ENCODE peak calls at places on chromosomes 16 and 17, in four cellular contexts. One of them, this sample, is unnamed.
A peak's percentile ranks its signal among the peaks of the same experiment; 100 is the strongest.

GRCh38 chr16:85888405-85889331 is 10.3 kb upstream of the IRF8 start:
- DNase-seq in GM12878: peak; percentile 89
- DNase-seq in endothelial cell of umbilical vein: peak; percentile 88
- DNase-seq in A549: peak; percentile 34
- DNase-seq in this sample: peak; percentile 93

GRCh38 chr16:2296662-2297505 is 29.0 kb upstream of the RNPS1 start:
- DNase-seq in endothelial cell of umbilical vein: peak; percentile 31
- DNase-seq in GM12878: no peak
- DNase-seq in A549: peak; percentile 22
- DNase-seq in this sample: peak; percentile 56

GRCh38 chr16:71226229-71227141 is 4.0 kb downstream of the HYDIN start:
- DNase-seq in GM12878: no peak
- DNase-seq in endothelial cell of umbilical vein: no peak
- DNase-seq in A549: no peak
- DNase-seq in this sample: no peak

GRCh38 chr17:69608114-69608513 is 193.6 kb downstream of the MAP2K6 start:
- DNase-seq in A549: no peak
- DNase-seq in GM12878: no peak
- DNase-seq in endothelial cell of umbilical vein: no peak
- DNase-seq in this sample: no peak

GRCh38 chr17:12887088-12887487 is 97.8 kb downstream of the ARHGAP44 start:
- DNase-seq in GM12878: no peak
- DNase-seq in endothelial cell of umbilical vein: no peak
- DNase-seq in A549: no peak
- DNase-seq in this sample: no peak

GRCh38 chr17:40364121-40364861 is at the start of gene GJD3:
- DNase-seq in GM12878: no peak
- DNase-seq in A549: no peak
- DNase-seq in endothelial cell of umbilical vein: no peak
- DNase-seq in this sample: no peak

GRCh38 chr16:89052824-89053724 is 40.6 kb upstream of the ACSF3 start:
- DNase-seq in GM12878: no peak
- DNase-seq in A549: peak; percentile 83
- DNase-seq in endothelial cell of umbilical vein: no peak
- DNase-seq in this sample: peak; percentile 98

GRCh38 chr16:3022208-3022696 is 1.5 kb downstream of the HCFC1R1 start:
- DNase-seq in A549: peak; percentile 84
- DNase-seq in endothelial cell of umbilical vein: peak; percentile 93
- DNase-seq in GM12878: no peak
- DNase-seq in this sample: peak; percentile 86

GRCh38 chr17:67514998-67515397 is 137.9 kb downstream of the PITPNC1 start:
- DNase-seq in endothelial cell of umbilical vein: no peak
- DNase-seq in GM12878: no peak
- DNase-seq in A549: no peak
- DNase-seq in this sample: no peak

GRCh38 chr16:54342966-54343365 is 56.4 kb upstream of the IRX3 start:
- DNase-seq in GM12878: no peak
- DNase-seq in A549: no peak
- DNase-seq in endothelial cell of umbilical vein: no peak
- DNase-seq in this sample: no peak

GRCh38 chr17:45976755-45977505 is 22.1 kb upstream of the STH start:
- DNase-seq in A549: no peak
- DNase-seq in GM12878: no peak
- DNase-seq in endothelial cell of umbilical vein: no peak
- DNase-seq in this sample: no peak

GRCh38 chr16:75432828-75433731 is at the start of gene CFDP1:
- DNase-seq in A549: peak; percentile 98
- DNase-seq in GM12878: peak; percentile 80
- DNase-seq in endothelial cell of umbilical vein: peak; percentile 94
- DNase-seq in this sample: peak; percentile 95

GRCh38 chr16:78005881-78006280 is 16.5 kb upstream of the CLEC3A start:
- DNase-seq in endothelial cell of umbilical vein: no peak
- DNase-seq in GM12878: no peak
- DNase-seq in A549: peak; percentile 7
- DNase-seq in this sample: peak; percentile 50

GRCh38 chr17:56834380-56835258 is 668 bp downstream of the DGKE start:
- DNase-seq in GM12878: peak; percentile 31
- DNase-seq in endothelial cell of umbilical vein: peak; percentile 51
- DNase-seq in A549: peak; percentile 43
- DNase-seq in this sample: peak; percentile 74

DNA sequence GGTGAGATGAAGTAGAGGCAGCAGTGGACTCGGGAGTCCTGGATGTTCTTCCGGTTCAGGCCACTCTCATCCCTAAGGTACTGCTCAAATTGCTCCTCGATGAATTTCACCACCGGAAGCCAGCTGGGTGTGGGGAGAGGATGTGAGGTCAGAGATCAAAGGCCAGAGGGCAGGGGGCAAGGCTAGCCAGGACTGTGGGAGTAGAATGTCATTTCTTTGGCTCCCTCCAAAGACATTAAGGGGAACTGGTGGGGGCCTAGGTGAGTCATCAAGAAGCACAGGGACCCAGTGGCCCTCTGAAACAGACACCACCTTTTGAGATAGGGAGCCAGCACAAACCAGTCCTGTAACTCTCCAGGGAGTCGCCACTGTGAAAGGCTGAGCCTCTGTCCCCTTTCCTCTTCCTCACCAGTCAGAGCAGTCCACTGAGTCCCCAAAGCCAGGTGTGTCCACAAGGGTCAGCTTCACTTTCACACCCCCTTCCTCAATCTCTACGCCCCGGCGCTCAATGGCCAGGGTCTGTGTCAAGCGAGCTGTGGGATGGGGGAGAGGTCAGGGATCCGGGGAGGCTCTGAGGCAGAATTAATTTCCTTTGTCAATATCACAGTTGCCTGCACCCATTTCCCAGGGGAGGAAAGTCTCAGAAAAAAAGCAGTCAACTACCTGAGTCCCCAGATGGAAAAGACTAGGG is 865 bp downstream of the SEPTIN1 start:
- DNase-seq in GM12878: no peak
- DNase-seq in endothelial cell of umbilical vein: no peak
- DNase-seq in A549: no peak
- DNase-seq in this sample: peak; percentile 77
- TF ChIP-seq CTCF in GM12878: no peak
- TF ChIP-seq CTCF in endothelial cell of umbilical vein: no peak
- TF ChIP-seq CTCF in A549: no peak
- TF ChIP-seq CTCF in this sample: no peak

DNA sequence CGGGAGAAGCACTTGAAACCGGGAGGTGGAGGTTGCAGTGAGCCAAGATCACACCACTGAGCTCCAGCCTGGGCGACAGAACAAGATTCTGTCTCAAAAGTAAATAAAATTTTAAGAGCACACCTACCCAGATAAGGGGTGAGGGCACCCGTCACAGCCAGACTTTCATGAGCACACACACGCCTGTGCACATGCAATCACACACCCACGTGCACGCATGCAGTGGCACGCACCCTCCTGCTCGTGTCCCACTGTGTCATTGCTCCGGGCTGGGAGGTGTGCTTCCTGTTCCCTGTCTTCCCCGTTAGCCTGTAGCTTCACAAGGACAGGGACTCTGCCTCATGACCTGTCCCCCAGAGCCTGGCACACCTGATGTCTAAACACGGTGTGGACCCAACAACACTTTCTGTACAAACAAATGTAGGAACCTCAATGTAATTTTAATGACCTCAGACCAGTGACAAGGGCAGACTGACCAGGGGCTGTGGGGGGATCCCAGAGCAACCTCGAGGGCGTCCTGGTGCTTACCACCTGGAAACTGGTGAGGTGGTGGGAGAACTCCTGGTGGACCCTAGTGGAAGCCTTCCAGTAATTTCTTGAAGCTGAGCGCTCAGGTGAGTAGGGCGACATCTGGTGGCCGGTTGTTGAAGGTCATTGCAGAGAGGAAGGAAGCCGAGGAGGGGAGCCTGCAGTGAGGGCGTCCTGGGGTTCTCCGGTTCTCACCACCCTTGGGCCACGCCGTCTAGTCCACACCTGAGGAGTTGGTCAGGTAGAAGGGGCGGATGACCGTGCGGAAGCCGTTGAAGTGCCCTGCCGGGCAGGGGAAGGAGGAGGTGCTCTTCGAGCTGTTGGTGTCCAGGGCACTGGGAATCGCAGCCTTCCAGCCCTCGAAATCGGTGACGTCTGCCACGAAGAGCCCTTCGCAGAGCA is 8.6 kb downstream of the LGALS3BP start:
- DNase-seq in endothelial cell of umbilical vein: peak; percentile 74
- DNase-seq in A549: peak; percentile 91
- DNase-seq in GM12878: no peak
- DNase-seq in this sample: peak; percentile 75
- TF ChIP-seq POLR2A in endothelial cell of umbilical vein: no peak
- TF ChIP-seq POLR2A in A549: no peak
- TF ChIP-seq POLR2A in GM12878: no peak
- TF ChIP-seq POLR2A in this sample: no peak

DNA sequence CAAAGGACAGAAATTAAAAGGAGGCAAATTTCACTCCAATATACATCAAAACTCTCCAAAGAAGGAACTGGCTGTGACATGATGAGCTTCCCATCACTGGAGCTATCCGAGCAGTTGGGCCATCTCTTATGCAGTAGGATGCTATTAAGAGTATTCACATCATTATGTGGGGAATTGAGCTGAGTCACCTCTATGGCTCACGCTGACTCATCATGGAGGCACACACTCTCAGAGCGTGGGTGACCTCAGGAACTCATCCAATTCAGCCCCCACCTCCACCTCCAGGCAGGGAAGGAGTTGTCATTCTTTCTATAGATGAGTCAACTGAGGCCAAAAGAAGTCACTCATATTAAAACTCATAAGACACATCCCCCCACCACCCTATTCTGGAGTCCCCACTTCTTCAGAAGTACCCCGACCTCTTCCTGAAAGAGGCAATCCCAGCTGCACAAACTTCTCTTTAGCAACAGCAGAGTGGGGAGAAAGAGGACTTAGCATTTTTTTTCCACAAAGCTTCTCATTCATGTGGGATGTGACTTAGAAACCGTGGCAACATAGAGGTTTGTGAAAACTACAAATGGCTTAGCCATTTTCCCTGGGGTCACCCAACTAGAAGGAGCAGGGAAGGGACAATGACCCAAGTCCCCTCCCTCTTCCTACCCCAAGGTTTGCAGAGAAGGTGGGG is 32.5 kb downstream of the ABCC12 start:
- DNase-seq in endothelial cell of umbilical vein: peak; percentile 72
- DNase-seq in GM12878: no peak
- DNase-seq in A549: peak; percentile 94
- DNase-seq in this sample: peak; percentile 79
- TF ChIP-seq MYC in endothelial cell of umbilical vein: no peak
- TF ChIP-seq MYC in GM12878: no peak
- TF ChIP-seq MYC in A549: no peak
- TF ChIP-seq MYC in this sample: no peak

GRCh38 chr17:77072670-77073069 is 68.1 kb upstream of the SEC14L1 start:
- DNase-seq in GM12878: no peak
- DNase-seq in endothelial cell of umbilical vein: no peak
- DNase-seq in A549: no peak
- DNase-seq in this sample: no peak

GRCh38 chr17:77071925-77072490 is 68.8 kb upstream of the SEC14L1 start:
- DNase-seq in endothelial cell of umbilical vein: no peak
- DNase-seq in GM12878: no peak
- DNase-seq in A549: no peak
- DNase-seq in this sample: no peak

GRCh38 chr17:77076046-77076882 is 64.5 kb upstream of the SEC14L1 start:
- DNase-seq in endothelial cell of umbilical vein: no peak
- DNase-seq in A549: no peak
- DNase-seq in GM12878: no peak
- DNase-seq in this sample: no peak

GRCh38 chr17:77070888-77071279 is 69.9 kb upstream of the SEC14L1 start:
- DNase-seq in endothelial cell of umbilical vein: no peak
- DNase-seq in GM12878: no peak
- DNase-seq in A549: no peak
- DNase-seq in this sample: no peak

GRCh38 chr17:77074681-77075080 is 66.1 kb upstream of the SEC14L1 start:
- DNase-seq in GM12878: no peak
- DNase-seq in endothelial cell of umbilical vein: no peak
- DNase-seq in A549: no peak
- DNase-seq in this sample: no peak
- TF ChIP-seq CTCF in GM12878: no peak
- TF ChIP-seq CTCF in endothelial cell of umbilical vein: no peak
- TF ChIP-seq CTCF in A549: no peak
- TF ChIP-seq CTCF in this sample: no peak

GRCh38 chr17:42775534-42776098 is 2.4 kb downstream of the VPS25 start:
- DNase-seq in A549: no peak
- DNase-seq in GM12878: no peak
- DNase-seq in endothelial cell of umbilical vein: peak; percentile 21
- DNase-seq in this sample: peak; percentile 75

GRCh38 chr17:42772945-42773289 is 332 bp upstream of the VPS25 start:
- DNase-seq in GM12878: no peak
- DNase-seq in A549: no peak
- DNase-seq in endothelial cell of umbilical vein: no peak
- DNase-seq in this sample: no peak

GRCh38 chr17:42778570-42778969 is 1.8 kb upstream of the WNK4 start:
- DNase-seq in A549: no peak
- DNase-seq in endothelial cell of umbilical vein: no peak
- DNase-seq in GM12878: no peak
- DNase-seq in this sample: no peak

GRCh38 chr17:42774066-42774750 is 959 bp downstream of the VPS25 start:
- DNase-seq in A549: no peak
- DNase-seq in GM12878: no peak
- DNase-seq in endothelial cell of umbilical vein: no peak
- DNase-seq in this sample: no peak

GRCh38 chr17:42773290-42774035 is at the start of gene VPS25:
- DNase-seq in endothelial cell of umbilical vein: peak; percentile 61
- DNase-seq in A549: peak; percentile 98
- DNase-seq in GM12878: no peak
- DNase-seq in this sample: peak; percentile 84
- TF ChIP-seq POLR2A in endothelial cell of umbilical vein: peak; percentile 93
- TF ChIP-seq POLR2A in A549: peak; percentile 96
- TF ChIP-seq POLR2A in GM12878: peak; percentile 97
- TF ChIP-seq POLR2A in this sample: peak; percentile 90

GRCh38 chr17:75367312-75367711 is 38.2 kb downstream of the GRB2 start:
- DNase-seq in endothelial cell of umbilical vein: no peak
- DNase-seq in GM12878: no peak
- DNase-seq in A549: peak; percentile 30
- DNase-seq in this sample: peak; percentile 25
- TF ChIP-seq MYC in endothelial cell of umbilical vein: no peak
- TF ChIP-seq MYC in GM12878: no peak
- TF ChIP-seq MYC in A549: no peak
- TF ChIP-seq MYC in this sample: no peak

GRCh38 chr17:75615301-75615700 is 17.9 kb upstream of the SMIM5 start:
- DNase-seq in A549: no peak
- DNase-seq in GM12878: no peak
- DNase-seq in endothelial cell of umbilical vein: no peak
- DNase-seq in this sample: no peak
- TF ChIP-seq CTCF in A549: peak; percentile 12
- TF ChIP-seq CTCF in GM12878: no peak
- TF ChIP-seq CTCF in endothelial cell of umbilical vein: no peak
- TF ChIP-seq CTCF in this sample: no peak